ENCODE peak calls at places on chromosomes 4 and X, in six cellular contexts. C, Q, A, L, R and J are unnamed samples.

GRCh38 chr4:76997454-76997853 is 47.9 kb downstream of the SEPTIN11 start:
- DNase-seq in C (no peak), Q (no peak), A (no peak), L (no peak), R (no peak), J (no peak)

GRCh38 chr4:120843840-120844527 is 78.5 kb downstream of the PRDM5 start:
- DNase-seq in C (peak), Q (peak), A (peak), L (no peak), R (no peak), J (no peak)

GRCh38 chr4:76658231-76659102 is 223.4 kb downstream of the SHROOM3 start:
- DNase-seq in C (no peak), Q (no peak), A (no peak), L (peak), R (peak), J (no peak)

GRCh38 chr4:78464265-78464664 is 87.3 kb upstream of the ANXA3 start:
- DNase-seq in C (no peak), Q (no peak), A (no peak), L (no peak), R (no peak), J (no peak)

GRCh38 chr4:109921384-109921808 is 8.7 kb downstream of the EGF start:
- DNase-seq in C (peak), Q (peak), A (no peak), L (peak), R (peak), J (peak)

GRCh38 chr4:78552398-78553396 is 1.1 kb downstream of the ANXA3 start:
- DNase-seq in C (peak), Q (peak), A (no peak), L (no peak), R (no peak), J (no peak)

GRCh38 chr4:3791910-3792542 is 25.8 kb downstream of the ADRA2C start:
- DNase-seq in C (peak), Q (peak), A (peak), L (no peak), R (peak), J (peak)

GRCh38 chrX:102627640-102628039 is 23.6 kb upstream of the GPRASP1 start:
- DNase-seq in C (no peak), Q (no peak), A (no peak), L (no peak), R (no peak), J (no peak)

GRCh38 chr4:15779789-15780188 is 1.7 kb downstream of the CD38 start:
- DNase-seq in C (no peak), Q (no peak), A (no peak), L (peak), R (no peak), J (no peak)

GRCh38 chr4:83362492-83363329 is 28.1 kb upstream of the HPSE start:
- DNase-seq in C (no peak), Q (peak), A (no peak), L (peak), R (peak), J (no peak)

GRCh38 chr4:83113429-83113786 is 1.1 kb downstream of the PLAC8 start:
- DNase-seq in C (no peak), Q (no peak), A (no peak), L (peak), R (no peak), J (no peak)

GRCh38 chrX:20056704-20057103 is 60.0 kb downstream of the MAP7D2 start:
- DNase-seq in C (no peak), Q (peak), A (no peak), L (peak), R (peak), J (no peak)

GRCh38 chr4:7844247-7844991 is 95.2 kb downstream of the AFAP1 start:
- DNase-seq in C (peak), Q (peak), A (peak), L (peak), R (peak), J (peak)
- H2BK120ac ChIP-seq in C (no peak), Q (no peak), A (no peak), L (peak), R (peak), J (no peak)

GRCh38 chrX:108737754-108738153 is 1.4 kb upstream of the IRS4 start:
- DNase-seq in C (no peak), Q (no peak), A (no peak), L (no peak), R (no peak), J (no peak)
- H2BK15ac ChIP-seq in C (no peak), Q (no peak), A (no peak), L (no peak), R (no peak), J (no peak)

GRCh38 chr4:143184503-143185252 is at the start of gene USP38:
- DNase-seq in C (peak), Q (peak), A (peak), L (peak), R (peak), J (peak)
- H2BK120ac ChIP-seq in C (no peak), Q (no peak), A (peak), L (peak), R (peak), J (no peak)

GRCh38 chr4:1337376-1337831 is 9.6 kb upstream of the UVSSA start:
- DNase-seq in C (no peak), Q (peak), A (no peak), L (no peak), R (peak), J (no peak)
- H2BK15ac ChIP-seq in C (no peak), Q (no peak), A (no peak), L (no peak), R (no peak), J (no peak)

DNA sequence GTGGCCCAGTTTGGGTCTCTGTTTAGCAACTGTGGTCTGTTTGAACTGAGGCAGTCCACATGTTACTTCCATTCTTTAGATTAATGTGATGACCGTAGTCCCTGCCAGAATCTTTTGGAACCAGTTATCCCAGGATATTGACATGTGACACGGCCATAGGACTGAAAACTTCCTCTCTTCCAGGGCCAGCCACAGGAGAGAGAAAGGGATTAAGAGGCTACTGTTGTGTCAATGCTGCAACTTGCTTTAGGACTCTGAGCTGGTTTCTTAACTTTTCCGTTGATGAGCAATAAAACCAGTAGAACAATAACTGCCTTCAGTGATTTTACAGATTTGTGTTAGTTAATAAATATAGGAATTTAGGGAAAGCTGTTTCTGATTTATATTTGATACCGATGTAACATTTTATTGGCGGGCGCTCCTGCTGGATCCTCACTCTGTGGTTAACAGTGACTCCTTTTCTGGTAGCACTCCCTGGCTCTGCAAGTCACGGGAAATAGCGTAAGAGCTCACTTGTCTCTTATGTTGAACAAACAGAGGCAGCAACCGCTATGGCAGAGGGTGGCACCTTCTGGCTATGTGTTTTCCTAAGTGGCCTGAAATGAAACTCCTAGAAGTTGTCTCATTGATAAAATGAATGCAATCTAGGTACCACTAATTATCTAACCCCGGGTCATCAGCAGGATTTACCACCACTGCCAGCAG is 2.5 kb downstream of the TENM3 start:
- DNase-seq in C (no peak), Q (no peak), A (no peak), L (no peak), R (no peak), J (no peak)
- H2BK120ac ChIP-seq in C (no peak), Q (no peak), A (no peak), L (no peak), R (peak), J (no peak)

GRCh38 chr4:148006025-148006424 is 274.1 kb downstream of the ARHGAP10 start:
- DNase-seq in C (no peak), Q (no peak), A (no peak), L (no peak), R (no peak), J (no peak)

GRCh38 chr4:148007303-148007702 is 275.4 kb downstream of the ARHGAP10 start:
- DNase-seq in C (no peak), Q (peak), A (no peak), L (peak), R (peak), J (no peak)

GRCh38 chr4:148007789-148008188 is 275.9 kb downstream of the ARHGAP10 start:
- DNase-seq in C (no peak), Q (peak), A (no peak), L (no peak), R (peak), J (no peak)

DNA sequence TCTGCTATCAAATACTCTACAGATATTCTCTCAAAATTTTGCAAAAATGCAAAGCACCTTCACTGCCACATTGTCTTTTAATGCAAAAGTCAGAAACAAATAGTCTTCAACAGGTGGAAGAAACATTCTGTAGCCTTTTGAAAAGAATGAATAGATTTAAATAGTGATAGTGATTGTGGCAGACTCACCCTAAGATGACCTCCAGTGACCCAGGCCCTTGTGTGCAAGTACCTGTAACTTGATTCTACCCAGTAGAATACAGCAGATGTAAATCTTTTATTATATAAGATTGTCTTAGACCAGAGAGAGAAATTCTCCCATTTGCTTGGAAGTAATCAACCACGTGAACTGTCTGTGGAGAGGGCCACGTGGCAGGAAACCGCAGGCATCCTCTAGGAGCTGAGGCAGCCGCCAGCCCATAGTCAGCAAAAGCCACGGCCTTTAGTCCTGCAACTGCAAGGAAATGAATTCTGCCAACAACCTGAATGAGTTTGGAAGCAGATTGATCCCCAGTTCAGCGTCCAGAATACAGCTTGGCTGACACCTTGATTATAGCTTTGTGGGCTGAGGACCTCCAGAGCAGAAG is 272.4 kb downstream of the ARHGAP10 start:
- DNase-seq in C (no peak), Q (no peak), A (no peak), L (no peak), R (no peak), J (no peak)
- H2BK15ac ChIP-seq in C (no peak), Q (no peak), A (no peak), L (no peak), R (no peak), J (no peak)

GRCh38 chr4:6956434-6957147 is 47.0 kb downstream of the TBC1D14 start:
- DNase-seq in C (no peak), Q (no peak), A (no peak), L (no peak), R (no peak), J (no peak)

GRCh38 chr4:6956087-6956433 is 46.4 kb downstream of the TBC1D14 start:
- DNase-seq in C (no peak), Q (no peak), A (no peak), L (no peak), R (no peak), J (no peak)

GRCh38 chr4:6957994-6958393 is 48.4 kb downstream of the TBC1D14 start:
- DNase-seq in C (no peak), Q (no peak), A (peak), L (no peak), R (no peak), J (no peak)

GRCh38 chr4:6955261-6955911 is 45.8 kb downstream of the TBC1D14 start:
- DNase-seq in C (no peak), Q (no peak), A (no peak), L (no peak), R (no peak), J (no peak)

GRCh38 chr4:6957148-6957520 is 47.5 kb downstream of the TBC1D14 start:
- DNase-seq in C (no peak), Q (no peak), A (no peak), L (peak), R (peak), J (no peak)
- H2BK120ac ChIP-seq in C (no peak), Q (no peak), A (no peak), L (no peak), R (no peak), J (no peak)

GRCh38 chr4:25904748-25905082 is 9.3 kb upstream of the SMIM20 start:
- DNase-seq in C (no peak), Q (no peak), A (no peak), L (no peak), R (no peak), J (no peak)

GRCh38 chr4:25896782-25897539 is 17.1 kb upstream of the SMIM20 start:
- DNase-seq in C (no peak), Q (no peak), A (no peak), L (no peak), R (no peak), J (no peak)

GRCh38 chr4:25900310-25900709 is 13.7 kb upstream of the SMIM20 start:
- DNase-seq in C (no peak), Q (no peak), A (no peak), L (no peak), R (peak), J (no peak)

GRCh38 chr4:25903905-25904747 is 9.9 kb upstream of the SMIM20 start:
- DNase-seq in C (no peak), Q (no peak), A (no peak), L (no peak), R (no peak), J (no peak)

DNA sequence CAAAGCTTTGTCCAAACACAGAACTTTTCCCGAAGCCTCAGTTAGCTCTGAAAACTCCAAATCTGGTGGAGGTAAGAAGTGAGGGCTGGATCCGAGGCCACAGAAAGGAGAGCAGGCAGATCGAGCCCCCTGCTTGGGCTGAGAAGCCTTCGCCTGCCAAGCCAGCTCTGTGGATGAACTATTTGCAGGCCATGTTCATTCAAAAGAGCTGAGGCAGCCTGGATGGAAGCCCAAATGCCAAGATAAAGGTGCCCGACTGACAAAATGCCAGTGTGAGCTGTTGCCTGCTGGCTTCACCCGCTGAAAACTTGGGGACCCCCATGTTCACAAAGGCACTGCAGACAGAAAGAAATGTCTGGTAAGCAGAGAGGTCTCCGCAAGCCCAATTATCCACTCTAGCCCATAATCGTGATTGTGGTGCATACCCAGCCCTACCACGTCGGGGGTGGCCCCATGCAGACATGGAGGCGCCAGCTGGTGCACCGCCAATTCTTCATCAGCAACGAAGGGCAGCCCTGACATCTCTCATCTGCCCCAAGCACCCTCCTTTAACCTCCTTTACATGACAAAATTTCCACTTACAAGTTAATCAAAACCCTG is 13.0 kb upstream of the SMIM20 start:
- DNase-seq in C (no peak), Q (no peak), A (no peak), L (no peak), R (no peak), J (no peak)
- H2BK15ac ChIP-seq in C (no peak), Q (no peak), A (no peak), L (no peak), R (no peak), J (no peak)

DNA sequence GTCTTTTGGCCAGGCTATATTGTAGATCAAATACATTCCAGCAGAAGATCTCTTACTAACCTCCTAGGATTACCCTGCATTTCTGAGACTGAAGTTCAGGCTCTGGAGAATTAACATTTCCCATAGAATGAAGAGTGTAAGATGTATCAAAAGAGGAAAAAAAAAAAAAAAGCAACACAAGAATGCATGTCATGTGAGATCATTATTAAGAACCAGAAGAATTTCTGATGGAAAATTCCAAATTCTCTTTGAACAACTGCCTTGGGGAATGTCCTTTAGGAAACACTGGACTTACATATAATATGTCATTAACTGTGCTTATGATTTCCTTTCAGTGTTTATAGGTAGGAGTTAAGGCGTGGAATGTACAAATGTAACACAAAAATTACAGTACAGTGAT is 1012.5 kb upstream of the LCORL start:
- DNase-seq in C (no peak), Q (no peak), A (no peak), L (peak), R (no peak), J (no peak)
- H2BK120ac ChIP-seq in C (no peak), Q (no peak), A (no peak), L (no peak), R (no peak), J (no peak)